ENCODE peak calls at places on chromosomes 3 and 15, in five cellular contexts. One of them, this sample, is unnamed.

GRCh38 chr3:141231923-141232861 is 567 bp downstream of the PXYLP1 start:
- DNase-seq in neuronal stem cell: peak
- DNase-seq in H9: peak
- DNase-seq in trophoblast cell: peak
- DNase-seq in H1: no peak
- DNase-seq in this sample: peak

GRCh38 chr3:100082724-100083123 is 31.6 kb downstream of the FILIP1L start:
- DNase-seq in neuronal stem cell: no peak
- DNase-seq in H9: no peak
- DNase-seq in trophoblast cell: no peak
- DNase-seq in H1: no peak
- DNase-seq in this sample: no peak

GRCh38 chr15:63212050-63212973 is 22.9 kb downstream of the RAB8B start:
- DNase-seq in neuronal stem cell: no peak
- DNase-seq in H9: no peak
- DNase-seq in trophoblast cell: peak
- DNase-seq in H1: no peak
- DNase-seq in this sample: no peak

GRCh38 chr15:100919481-100920405 is 586 bp downstream of the LRRK1 start:
- DNase-seq in neuronal stem cell: no peak
- DNase-seq in H9: no peak
- DNase-seq in trophoblast cell: peak
- DNase-seq in H1: no peak
- DNase-seq in this sample: peak

GRCh38 chr3:100319951-100320350 is 14.6 kb upstream of the NIT2 start:
- DNase-seq in neuronal stem cell: no peak
- DNase-seq in H9: no peak
- DNase-seq in trophoblast cell: no peak
- DNase-seq in H1: no peak
- DNase-seq in this sample: no peak

GRCh38 chr15:57375827-57376694 is at the start of gene CGNL1:
- DNase-seq in neuronal stem cell: peak
- DNase-seq in H9: peak
- DNase-seq in trophoblast cell: peak
- DNase-seq in H1: no peak
- DNase-seq in this sample: peak

GRCh38 chr3:154105218-154105975 is 15.8 kb upstream of the ARHGEF26 start:
- DNase-seq in neuronal stem cell: no peak
- DNase-seq in H9: no peak
- DNase-seq in trophoblast cell: no peak
- DNase-seq in H1: no peak
- DNase-seq in this sample: no peak

GRCh38 chr15:89566141-89566540 is 9.1 kb upstream of the TICRR start:
- DNase-seq in neuronal stem cell: no peak
- DNase-seq in H9: no peak
- DNase-seq in trophoblast cell: peak
- DNase-seq in H1: no peak
- DNase-seq in this sample: no peak

GRCh38 chr3:62332771-62333381 is 40.5 kb downstream of the FEZF2 start:
- DNase-seq in neuronal stem cell: peak
- DNase-seq in H9: no peak
- DNase-seq in trophoblast cell: peak
- DNase-seq in H1: no peak
- DNase-seq in this sample: peak

GRCh38 chr3:72515915-72516314 is 332.3 kb downstream of the SHQ1 start:
- DNase-seq in neuronal stem cell: no peak
- DNase-seq in H9: no peak
- DNase-seq in trophoblast cell: no peak
- DNase-seq in H1: no peak
- DNase-seq in this sample: no peak

GRCh38 chr15:66939016-66939415 is 126.4 kb upstream of the SMAD3 start:
- DNase-seq in neuronal stem cell: no peak
- DNase-seq in H9: no peak
- DNase-seq in trophoblast cell: no peak
- DNase-seq in H1: no peak
- DNase-seq in this sample: no peak

GRCh38 chr3:182940266-182940808 is 40.0 kb downstream of the DCUN1D1 start:
- DNase-seq in neuronal stem cell: no peak
- DNase-seq in H9: no peak
- DNase-seq in trophoblast cell: no peak
- DNase-seq in H1: no peak
- DNase-seq in this sample: no peak

GRCh38 chr3:42819351-42819965 is 10.2 kb downstream of the ACKR2 start:
- DNase-seq in neuronal stem cell: no peak
- DNase-seq in H9: peak
- DNase-seq in trophoblast cell: no peak
- DNase-seq in H1: no peak
- DNase-seq in this sample: no peak

GRCh38 chr3:43497905-43498365 is 123.9 kb downstream of the ANO10 start:
- DNase-seq in neuronal stem cell: no peak
- DNase-seq in H9: no peak
- DNase-seq in trophoblast cell: no peak
- DNase-seq in H1: no peak
- DNase-seq in this sample: peak

GRCh38 chr3:52865994-52866393 is 31.2 kb upstream of the MUSTN1 start:
- DNase-seq in neuronal stem cell: no peak
- DNase-seq in H9: no peak
- DNase-seq in trophoblast cell: no peak
- DNase-seq in H1: no peak
- DNase-seq in this sample: no peak

GRCh38 chr3:54213910-54214309 is 91.6 kb downstream of the CACNA2D3 start:
- DNase-seq in neuronal stem cell: no peak
- DNase-seq in H9: no peak
- DNase-seq in trophoblast cell: peak
- DNase-seq in H1: no peak
- DNase-seq in this sample: no peak

GRCh38 chr3:156207802-156208685 is 87.7 kb downstream of the KCNAB1 start:
- DNase-seq in neuronal stem cell: no peak
- DNase-seq in H9: no peak
- DNase-seq in trophoblast cell: no peak
- DNase-seq in H1: no peak
- DNase-seq in this sample: no peak

GRCh38 chr3:46538803-46539442 is 27.2 kb downstream of the LRRC2 start:
- DNase-seq in neuronal stem cell: no peak
- DNase-seq in H9: no peak
- DNase-seq in trophoblast cell: no peak
- DNase-seq in H1: no peak
- DNase-seq in this sample: peak

GRCh38 chr3:100928638-100929428 is 64.4 kb downstream of the ABI3BP start:
- DNase-seq in neuronal stem cell: no peak
- DNase-seq in H9: no peak
- DNase-seq in trophoblast cell: no peak
- DNase-seq in H1: no peak
- DNase-seq in this sample: peak

GRCh38 chr15:57256941-57257340 is 119.4 kb upstream of the CGNL1 start:
- DNase-seq in neuronal stem cell: no peak
- DNase-seq in H9: no peak
- DNase-seq in trophoblast cell: no peak
- DNase-seq in H1: no peak
- DNase-seq in this sample: no peak

GRCh38 chr3:12752803-12753202 is 6.3 kb downstream of the TMEM40 start:
- DNase-seq in neuronal stem cell: no peak
- DNase-seq in H9: no peak
- DNase-seq in trophoblast cell: peak
- DNase-seq in H1: no peak
- DNase-seq in this sample: no peak

GRCh38 chr3:45362768-45363167 is 25.6 kb upstream of the LARS2 start:
- DNase-seq in neuronal stem cell: no peak
- DNase-seq in H9: no peak
- DNase-seq in trophoblast cell: peak
- DNase-seq in H1: no peak
- DNase-seq in this sample: peak

GRCh38 chr3:172177046-172177445 is 137.7 kb downstream of the FNDC3B start:
- DNase-seq in neuronal stem cell: no peak
- DNase-seq in H9: no peak
- DNase-seq in trophoblast cell: no peak
- DNase-seq in H1: no peak
- DNase-seq in this sample: no peak

GRCh38 chr3:169701457-169701856 is 37.9 kb upstream of the MECOM start:
- DNase-seq in neuronal stem cell: no peak
- DNase-seq in H9: no peak
- DNase-seq in trophoblast cell: no peak
- DNase-seq in H1: no peak
- DNase-seq in this sample: no peak

GRCh38 chr3:174957081-174957480 is 97.9 kb downstream of the NAALADL2 start:
- DNase-seq in neuronal stem cell: no peak
- DNase-seq in H9: no peak
- DNase-seq in trophoblast cell: no peak
- DNase-seq in H1: no peak
- DNase-seq in this sample: peak

GRCh38 chr3:143327388-143327787 is 207.8 kb downstream of the CHST2 start:
- DNase-seq in neuronal stem cell: no peak
- DNase-seq in H9: no peak
- DNase-seq in trophoblast cell: no peak
- DNase-seq in H1: no peak
- DNase-seq in this sample: no peak

GRCh38 chr3:111943533-111943932 is 35.3 kb upstream of the ABHD10 start:
- DNase-seq in neuronal stem cell: no peak
- DNase-seq in H9: no peak
- DNase-seq in trophoblast cell: no peak
- DNase-seq in H1: no peak
- DNase-seq in this sample: no peak

GRCh38 chr3:129226374-129226773 is 23.0 kb upstream of the COPG1 start:
- DNase-seq in neuronal stem cell: no peak
- DNase-seq in H9: no peak
- DNase-seq in trophoblast cell: peak
- DNase-seq in H1: no peak
- DNase-seq in this sample: peak

GRCh38 chr3:23856286-23856685 is 50.5 kb downstream of the UBE2E1 start:
- DNase-seq in neuronal stem cell: no peak
- DNase-seq in H9: no peak
- DNase-seq in trophoblast cell: no peak
- DNase-seq in H1: no peak
- DNase-seq in this sample: peak

GRCh38 chr15:45129651-45130129 is at the start of the genes DUOX1 and DUOXA1:
- DNase-seq in neuronal stem cell: no peak
- DNase-seq in H9: peak
- DNase-seq in trophoblast cell: peak
- DNase-seq in H1: no peak
- DNase-seq in this sample: no peak

GRCh38 chr3:196969001-196969659 is 497 bp upstream of the PIGZ start:
- DNase-seq in neuronal stem cell: no peak
- DNase-seq in H9: no peak
- DNase-seq in trophoblast cell: peak
- DNase-seq in H1: no peak
- DNase-seq in this sample: peak
- H2BK12ac ChIP-seq in neuronal stem cell: no peak
- H2BK12ac ChIP-seq in H9: no peak
- H2BK12ac ChIP-seq in trophoblast cell: no peak
- H2BK12ac ChIP-seq in H1: no peak
- H2BK12ac ChIP-seq in this sample: no peak

DNA sequence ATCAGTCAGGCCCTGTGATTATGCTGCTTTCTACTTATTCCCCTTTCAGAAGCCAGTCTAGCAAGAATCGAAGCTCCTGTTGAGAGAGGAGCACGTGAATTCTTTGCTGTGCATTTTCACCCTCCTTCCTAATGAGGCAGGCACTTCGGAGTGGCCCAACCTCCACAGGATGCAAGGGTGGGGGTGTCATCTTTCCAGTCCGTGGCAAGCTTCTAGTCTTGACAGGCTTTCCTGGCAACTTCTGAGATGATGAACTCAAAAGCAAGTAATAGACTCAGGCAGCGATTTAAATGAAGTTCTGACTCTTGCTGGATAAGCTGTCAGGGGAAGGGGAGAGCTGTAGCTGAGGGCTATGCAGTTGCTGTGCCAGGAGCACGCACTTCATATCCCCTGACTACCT is 8.6 kb downstream of the PRICKLE2 start:
- DNase-seq in neuronal stem cell: no peak
- DNase-seq in H9: peak
- DNase-seq in trophoblast cell: no peak
- DNase-seq in H1: no peak
- DNase-seq in this sample: peak
- H2AK5ac ChIP-seq in neuronal stem cell: no peak
- H2AK5ac ChIP-seq in H9: no peak
- H2AK5ac ChIP-seq in trophoblast cell: no peak
- H2AK5ac ChIP-seq in H1: no peak
- H2AK5ac ChIP-seq in this sample: peak

GRCh38 chr3:116614795-116615362 is 94.7 kb upstream of the TUSC7 start:
- DNase-seq in neuronal stem cell: no peak
- DNase-seq in H9: no peak
- DNase-seq in trophoblast cell: peak
- DNase-seq in H1: no peak
- DNase-seq in this sample: peak

GRCh38 chr3:116607205-116607604 is 102.4 kb upstream of the TUSC7 start:
- DNase-seq in neuronal stem cell: no peak
- DNase-seq in H9: no peak
- DNase-seq in trophoblast cell: no peak
- DNase-seq in H1: no peak
- DNase-seq in this sample: no peak

GRCh38 chr3:116610124-116610523 is 99.5 kb upstream of the TUSC7 start:
- DNase-seq in neuronal stem cell: no peak
- DNase-seq in H9: no peak
- DNase-seq in trophoblast cell: no peak
- DNase-seq in H1: no peak
- DNase-seq in this sample: no peak
- H3K14ac ChIP-seq in neuronal stem cell: no peak
- H3K14ac ChIP-seq in H9: no peak
- H3K14ac ChIP-seq in trophoblast cell: no peak
- H3K14ac ChIP-seq in H1: no peak
- H3K14ac ChIP-seq in this sample: no peak

GRCh38 chr15:55861115-55861514 is 118.2 kb upstream of the PRTG start:
- DNase-seq in neuronal stem cell: no peak
- DNase-seq in H9: no peak
- DNase-seq in trophoblast cell: no peak
- DNase-seq in H1: no peak
- DNase-seq in this sample: no peak
- H2BK12ac ChIP-seq in neuronal stem cell: no peak
- H2BK12ac ChIP-seq in H9: no peak
- H2BK12ac ChIP-seq in trophoblast cell: no peak
- H2BK12ac ChIP-seq in H1: no peak
- H2BK12ac ChIP-seq in this sample: no peak

DNA sequence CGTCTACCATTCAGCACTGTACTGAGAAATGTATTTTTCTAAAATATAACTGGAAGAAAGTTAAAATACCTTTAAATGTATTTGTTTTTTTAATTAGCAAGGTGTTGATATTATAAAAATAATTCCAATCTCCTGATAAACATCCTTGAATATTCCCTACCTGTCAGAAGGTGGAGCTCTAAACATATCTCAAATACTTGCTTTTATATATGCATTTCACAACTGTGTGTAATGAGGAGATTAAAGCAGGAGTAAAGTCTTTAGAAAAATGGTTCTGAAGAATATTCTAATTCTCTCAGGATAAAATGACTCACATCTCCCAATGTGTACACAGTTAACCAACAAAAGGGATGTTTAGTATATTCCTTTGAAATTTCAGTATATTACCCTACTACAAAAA is 422.7 kb downstream of the PLCL2 start:
- DNase-seq in neuronal stem cell: no peak
- DNase-seq in H9: no peak
- DNase-seq in trophoblast cell: no peak
- DNase-seq in H1: no peak
- DNase-seq in this sample: no peak
- H2AK5ac ChIP-seq in neuronal stem cell: no peak
- H2AK5ac ChIP-seq in H9: no peak
- H2AK5ac ChIP-seq in trophoblast cell: no peak
- H2AK5ac ChIP-seq in H1: no peak
- H2AK5ac ChIP-seq in this sample: no peak

This sample was measured in mesenchymal stem cell.